ENCODE peak calls at places on chromosomes 11 and 22, in eight cellular contexts. R is mammary epithelial cell, N is hepatocyte, S is NB4, Y is SK-N-SH, J is ovary, V is adipocyte, U is AG10803. L is an unnamed sample.

GRCh38 chr11:14793546-14793945 is 98.5 kb downstream of the CYP2R1 start:
- DNase-seq in R (no peak), N (no peak), S (no peak), Y (no peak), J (no peak), V (no peak), U (no peak), L (no peak)

GRCh38 chr11:81237139-81237538 is 1496.5 kb downstream of the FAM181B start:
- DNase-seq in R (peak), N (peak), S (peak), Y (peak), J (no peak), V (peak), U (peak), L (no peak)

GRCh38 chr11:129394709-129395108 is 19.1 kb downstream of the BARX2 start:
- DNase-seq in R (no peak), N (no peak), S (no peak), Y (no peak), J (no peak), V (no peak), U (no peak), L (no peak)

GRCh38 chr11:118956094-118956846 is at the start of gene UPK2:
- DNase-seq in R (peak), N (peak), S (peak), Y (peak), J (peak), V (peak), U (peak), L (peak)

GRCh38 chr11:4065601-4066377 is 28.8 kb upstream of the RRM1 start:
- DNase-seq in R (no peak), N (no peak), S (no peak), Y (no peak), J (no peak), V (no peak), U (peak), L (no peak)

GRCh38 chr11:10528121-10528520 is 12.9 kb downstream of the RNF141 start:
- DNase-seq in R (no peak), N (no peak), S (no peak), Y (no peak), J (no peak), V (peak), U (peak), L (no peak)

GRCh38 chr22:19109198-19110063 is 12.8 kb downstream of the DGCR2 start:
- DNase-seq in R (peak), N (peak), S (peak), Y (no peak), J (no peak), V (peak), U (peak), L (peak)

GRCh38 chr22:50257451-50258360 is 3.8 kb downstream of the MAPK12 start:
- DNase-seq in R (no peak), N (no peak), S (no peak), Y (no peak), J (no peak), V (no peak), U (no peak), L (no peak)

GRCh38 chr22:48055827-48056226 is 1293.4 kb downstream of the TBC1D22A start:
- DNase-seq in R (no peak), N (no peak), S (no peak), Y (no peak), J (no peak), V (no peak), U (no peak), L (no peak)

GRCh38 chr11:19345519-19345847 is 104.7 kb upstream of the E2F8 start:
- DNase-seq in R (no peak), N (no peak), S (peak), Y (peak), J (no peak), V (peak), U (no peak), L (no peak)

GRCh38 chr22:42792909-42793847 is 63.9 kb downstream of the ARFGAP3 start:
- DNase-seq in R (no peak), N (no peak), S (no peak), Y (no peak), J (peak), V (no peak), U (no peak), L (peak)

GRCh38 chr11:86069408-86070086 is 663 bp upstream of the PICALM start:
- DNase-seq in R (peak), N (peak), S (peak), Y (peak), J (no peak), V (peak), U (peak), L (peak)

GRCh38 chr22:37996515-37997246 is 12.3 kb upstream of the SOX10 start:
- DNase-seq in R (no peak), N (no peak), S (no peak), Y (no peak), J (no peak), V (no peak), U (no peak), L (no peak)

GRCh38 chr11:76209671-76209955 is 3.3 kb upstream of the WNT11 start:
- DNase-seq in R (no peak), N (no peak), S (peak), Y (peak), J (no peak), V (peak), U (no peak), L (no peak)

GRCh38 chr22:24444729-24445466 is 17.5 kb downstream of the ADORA2A start:
- DNase-seq in R (no peak), N (no peak), S (no peak), Y (peak), J (no peak), V (no peak), U (no peak), L (no peak)

GRCh38 chr11:2825261-2825885 is 60.2 kb downstream of the CDKN1C start:
- DNase-seq in R (no peak), N (peak), S (peak), Y (no peak), J (peak), V (peak), U (peak), L (no peak)

GRCh38 chr11:75450826-75451783 is 18.1 kb upstream of the KLHL35 start:
- DNase-seq in R (no peak), N (no peak), S (peak), Y (peak), J (no peak), V (peak), U (no peak), L (no peak)

GRCh38 chr11:78244080-78244479 is 55.4 kb downstream of the USP35 start:
- DNase-seq in R (no peak), N (no peak), S (no peak), Y (no peak), J (no peak), V (no peak), U (peak), L (no peak)

GRCh38 chr11:108117746-108118371 is 3.5 kb upstream of the ACAT1 start:
- DNase-seq in R (peak), N (peak), S (peak), Y (peak), J (no peak), V (peak), U (peak), L (no peak)

GRCh38 chr11:18774801-18775200 is 16.8 kb downstream of the PTPN5 start:
- DNase-seq in R (no peak), N (no peak), S (no peak), Y (no peak), J (no peak), V (no peak), U (no peak), L (no peak)

DNA sequence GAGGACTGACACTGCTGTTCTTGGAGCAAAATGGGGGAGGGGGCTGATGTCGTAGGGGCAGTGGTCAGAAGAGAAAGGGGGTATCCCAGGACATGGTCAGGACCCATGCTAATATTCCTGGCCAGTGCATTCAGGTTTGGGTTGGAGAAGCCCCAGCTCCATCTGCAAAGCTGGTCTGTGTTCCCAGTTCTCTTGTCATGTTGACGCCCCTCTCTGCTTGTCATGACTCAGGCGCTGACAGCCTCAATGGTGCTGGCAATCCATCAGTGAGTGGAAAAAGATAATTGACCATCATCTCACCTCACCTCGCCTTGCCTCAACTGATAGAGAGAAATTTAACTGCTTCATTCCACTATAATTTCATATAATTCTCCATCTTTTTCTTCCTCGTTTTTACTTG is 283.1 kb upstream of the CADM1 start:
- DNase-seq in R (no peak), N (no peak), S (no peak), Y (no peak), J (no peak), V (no peak), U (no peak), L (no peak)
- H3K4me3 ChIP-seq in R (no peak), N (no peak), S (no peak), Y (no peak), J (no peak), V (no peak), U (no peak), L (no peak)

GRCh38 chr11:910044-910588 is 494 bp downstream of the CHID1 start:
- DNase-seq in R (no peak), N (no peak), S (no peak), Y (no peak), J (no peak), V (peak), U (no peak), L (no peak)
- H3K4me3 ChIP-seq in R (peak), N (peak), S (peak), Y (peak), J (peak), V (peak), U (peak), L (peak)

DNA sequence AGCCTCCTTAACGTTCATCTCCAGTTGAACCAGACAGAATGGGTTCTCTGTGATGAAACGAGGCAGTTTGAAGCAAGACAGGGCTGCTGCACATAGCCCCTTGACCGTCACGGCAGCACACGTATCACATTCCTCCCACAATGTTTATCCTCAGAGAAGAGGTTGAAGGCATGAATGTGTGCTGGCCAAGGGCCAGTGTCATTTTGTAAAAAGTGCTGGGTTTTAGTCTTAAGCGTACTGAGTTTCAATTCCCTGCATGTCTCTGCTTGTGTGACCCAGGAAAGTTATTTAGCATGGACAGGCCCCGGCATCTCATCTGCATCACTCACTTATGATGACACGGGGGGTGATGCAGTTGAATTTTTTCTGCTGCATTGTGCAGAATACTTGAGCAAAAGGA is 31.6 kb downstream of the TTC12 start:
- DNase-seq in R (peak), N (peak), S (no peak), Y (no peak), J (no peak), V (no peak), U (no peak), L (no peak)
- H3K4me3 ChIP-seq in R (no peak), N (no peak), S (no peak), Y (no peak), J (no peak), V (no peak), U (no peak), L (no peak)

DNA sequence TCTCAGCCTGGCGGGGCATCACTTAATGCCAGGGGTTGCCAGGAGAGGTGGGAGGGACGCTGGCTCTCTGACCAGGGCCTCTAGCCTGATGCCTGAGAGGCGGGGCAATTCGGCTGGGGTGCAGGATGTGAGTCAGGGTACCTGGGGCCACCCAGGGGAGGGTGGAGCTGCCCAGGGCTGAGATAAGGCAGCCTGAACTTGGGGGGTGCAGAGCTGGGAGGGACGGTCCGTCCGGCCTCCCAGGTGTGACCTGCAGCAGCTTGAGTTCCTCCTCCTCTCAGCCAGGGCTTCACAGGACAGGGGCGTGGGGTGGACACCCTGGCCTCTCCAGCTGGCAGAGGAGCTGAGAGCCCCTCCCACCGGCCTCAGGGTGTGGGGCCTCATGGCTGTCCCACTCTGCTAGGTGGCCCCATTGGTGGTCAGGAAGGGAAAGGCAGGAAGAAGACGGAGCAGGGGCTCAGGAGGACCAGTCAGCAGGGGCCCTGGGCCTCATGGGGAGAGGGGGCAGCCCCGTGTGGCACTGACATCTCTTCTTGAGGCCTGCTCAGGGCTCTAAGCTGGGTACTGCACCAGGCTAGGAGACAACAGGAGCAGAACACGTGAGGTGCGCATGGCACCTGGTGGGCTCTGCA is 942 bp upstream of the RPS6KA4 start:
- DNase-seq in R (peak), N (peak), S (peak), Y (peak), J (no peak), V (peak), U (no peak), L (no peak)
- H3K4me3 ChIP-seq in R (peak), N (peak), S (no peak), Y (peak), J (peak), V (peak), U (peak), L (peak)

GRCh38 chr22:46612904-46613605 is 7.1 kb upstream of the GRAMD4 start:
- DNase-seq in R (no peak), N (no peak), S (no peak), Y (peak), J (no peak), V (no peak), U (no peak), L (no peak)
- H3K4me3 ChIP-seq in R (no peak), N (no peak), S (no peak), Y (no peak), J (no peak), V (no peak), U (no peak), L (no peak)

GRCh38 chr11:64250406-64250874 is 890 bp upstream of the PLCB3 start:
- DNase-seq in R (no peak), N (no peak), S (no peak), Y (peak), J (no peak), V (no peak), U (no peak), L (no peak)
- H3K4me3 ChIP-seq in R (peak), N (peak), S (no peak), Y (peak), J (no peak), V (peak), U (peak), L (peak)

DNA sequence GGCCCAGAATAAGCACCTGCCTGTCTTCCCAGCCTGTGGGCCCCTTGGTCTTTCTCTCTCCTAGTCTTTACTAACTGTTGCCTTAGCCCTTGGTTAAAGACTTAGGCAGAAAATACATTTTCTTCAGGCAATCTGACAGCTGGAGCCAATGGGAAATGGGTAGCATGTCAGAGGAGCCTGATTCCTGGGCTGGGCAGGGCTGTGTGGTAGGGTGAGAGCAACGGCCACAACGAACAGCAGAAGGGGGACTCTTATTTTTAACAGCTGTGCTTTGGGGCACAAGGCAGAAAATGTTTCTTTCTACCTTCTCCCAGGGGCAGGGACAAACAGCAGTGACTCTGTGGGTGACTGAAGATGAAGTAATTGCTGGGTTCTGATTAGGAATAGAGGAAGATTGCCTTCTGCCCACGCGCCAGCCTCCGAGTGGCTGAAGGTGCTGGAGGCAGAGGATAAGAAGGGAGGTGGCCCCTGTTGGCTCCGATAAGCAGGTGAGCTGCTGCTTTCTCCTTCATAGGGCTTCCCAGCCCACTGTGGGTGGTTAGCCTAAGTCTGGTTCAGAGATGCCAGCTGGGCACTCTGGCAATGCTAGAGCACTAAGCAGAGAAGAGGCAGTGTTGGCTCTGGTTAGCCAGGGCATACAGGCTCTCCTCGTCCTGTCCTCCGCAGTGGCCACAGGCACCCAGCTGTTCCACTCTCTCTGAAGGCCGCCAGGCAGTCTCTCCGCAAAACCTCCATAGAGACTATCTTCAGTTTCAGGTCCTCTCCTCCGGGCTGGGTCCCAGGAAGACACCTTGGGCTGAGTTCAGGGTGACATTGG is 1.5 kb downstream of the YPEL4 start:
- DNase-seq in R (no peak), N (peak), S (peak), Y (peak), J (peak), V (peak), U (no peak), L (no peak)
- H3K4me3 ChIP-seq in R (peak), N (peak), S (no peak), Y (peak), J (peak), V (peak), U (peak), L (peak)

GRCh38 chr22:32411388-32411787 is 659 bp downstream of the RTCB start:
- DNase-seq in R (peak), N (peak), S (peak), Y (peak), J (no peak), V (peak), U (peak), L (no peak)

GRCh38 chr22:32410459-32410858 is 1.6 kb downstream of the RTCB start:
- DNase-seq in R (peak), N (no peak), S (no peak), Y (no peak), J (no peak), V (no peak), U (no peak), L (no peak)

GRCh38 chr22:32411829-32412592 is at the start of gene RTCB:
- DNase-seq in R (peak), N (peak), S (peak), Y (peak), J (peak), V (peak), U (peak), L (peak)

GRCh38 chr22:32407936-32408335 is 4.1 kb downstream of the RTCB start:
- DNase-seq in R (no peak), N (no peak), S (no peak), Y (no peak), J (no peak), V (no peak), U (no peak), L (no peak)

DNA sequence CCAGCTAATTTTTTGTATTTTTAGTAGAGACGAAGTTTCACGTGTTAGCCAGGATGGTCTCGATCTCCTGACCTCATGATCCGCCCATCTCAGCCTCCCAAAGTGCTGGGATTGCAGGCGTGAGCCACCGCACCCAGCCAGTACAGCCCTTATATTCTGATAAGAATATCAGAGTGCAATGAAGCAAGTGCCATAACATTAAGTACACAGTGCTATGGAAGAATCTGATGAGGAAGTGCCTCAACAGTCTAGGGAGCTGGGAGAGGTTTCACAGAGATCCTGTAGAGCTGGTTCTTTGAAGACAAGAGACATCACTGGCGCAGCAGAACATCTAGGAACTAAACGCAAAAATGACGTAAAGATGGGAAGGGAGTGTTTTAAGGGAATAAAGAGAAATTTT is 2.1 kb downstream of the RTCB start:
- DNase-seq in R (no peak), N (no peak), S (no peak), Y (no peak), J (no peak), V (no peak), U (no peak), L (no peak)
- H3K4me3 ChIP-seq in R (no peak), N (no peak), S (peak), Y (no peak), J (no peak), V (no peak), U (no peak), L (peak)

L was measured in ascending aorta.